ENCODE peak calls at places on chromosomes 13 and 19, in seven cellular contexts. X is GM04504, F is GM10248, P is BE2C, O is NCI-H1105 treated with DMSO at 0.1 percent for 48 hours, L is HuH-7.5, V is cardiac muscle cell. I is an unnamed sample.

GRCh38 chr19:30091456-30091855 is 149.4 kb downstream of the URI1 start:
- DNase-seq in L (no peak), O (no peak), V (no peak), X (no peak), P (no peak), F (no peak), I (no peak)

GRCh38 chr13:42181381-42181953 is 90.5 kb upstream of the AKAP11 start:
- DNase-seq in F (no peak), O (peak), L (no peak), V (peak), P (no peak), X (no peak), I (no peak)

GRCh38 chr19:57708641-57709354 is at the start of gene ZNF154:
- DNase-seq in F (peak), X (peak), V (peak), O (no peak), P (no peak), L (no peak), I (no peak)

GRCh38 chr13:33633701-33634525 is 184.0 kb upstream of the RFC3 start:
- DNase-seq in V (peak), X (no peak), L (no peak), O (no peak), F (no peak), P (no peak), I (no peak)

GRCh38 chr19:50300814-50301606 is 28.2 kb downstream of the KCNC3 start:
- DNase-seq in L (no peak), O (no peak), P (no peak), F (no peak), V (peak), X (peak), I (no peak)

GRCh38 chr19:29819986-29820385 is 8.2 kb downstream of the CCNE1 start:
- DNase-seq in L (no peak), X (no peak), O (no peak), P (no peak), V (no peak), F (no peak), I (no peak)

GRCh38 chr13:65553328-65553727 is 1676.8 kb downstream of the PCDH9 start:
- DNase-seq in L (no peak), V (no peak), P (no peak), X (no peak), O (no peak), F (no peak), I (no peak)

GRCh38 chr13:24625870-24626419 is 54.3 kb upstream of the ATP12A start:
- DNase-seq in F (peak), L (no peak), X (no peak), V (no peak), P (no peak), O (no peak), I (no peak)

GRCh38 chr19:2064395-2064787 is 13.3 kb upstream of the MKNK2 start:
- DNase-seq in X (no peak), O (no peak), V (no peak), P (no peak), F (no peak), L (no peak), I (no peak)

GRCh38 chr13:97012251-97013048 is 18.2 kb upstream of the OXGR1 start:
- DNase-seq in L (no peak), X (no peak), P (no peak), V (no peak), O (no peak), F (no peak), I (no peak)

GRCh38 chr13:33739254-33739653 is 78.7 kb upstream of the RFC3 start:
- DNase-seq in V (no peak), O (no peak), L (no peak), P (no peak), F (no peak), X (no peak), I (no peak)

GRCh38 chr13:24860775-24861174 is 96.8 kb downstream of the RNF17 start:
- DNase-seq in V (no peak), O (no peak), L (no peak), P (no peak), X (no peak), F (no peak), I (no peak)

GRCh38 chr13:25295228-25295627 is 6.2 kb upstream of the NUP58 start:
- DNase-seq in F (no peak), V (no peak), P (no peak), X (no peak), L (no peak), O (no peak), I (no peak)